ENCODE peak calls at places on chromosome 18, in eight cellular contexts. A is activated T-helper 9 cell treated with anti-CD3 and anti-CD28 coated beads, Interleukin-2, amount 50 U/mL, for 16 hours; M is amniotic stem cell; Q is C1 segment of cervical spinal cord; H is WTC11; Z is effector memory CD4-positive, alpha-beta T cell; U is testis; T is T-helper 1 cell. C is an unnamed sample.

GRCh38 chr18:10201226-10201625 is 253.2 kb upstream of the APCDD1 start:
- DNase-seq in A (no peak), M (no peak), Q (no peak), H (no peak), Z (no peak), U (no peak), T (no peak), C (no peak)

GRCh38 chr18:35406666-35407065 is 29.5 kb upstream of the ZNF396 start:
- DNase-seq in A (no peak), M (no peak), Q (no peak), H (no peak), Z (no peak), U (no peak), T (no peak), C (no peak)

GRCh38 chr18:79863946-79864725 is 66.4 kb downstream of the KCNG2 start:
- DNase-seq in A (no peak), M (no peak), Q (no peak), H (no peak), Z (no peak), U (peak), T (no peak), C (no peak)

GRCh38 chr18:11377766-11378540 is 228.6 kb upstream of the PIEZO2 start:
- DNase-seq in A (no peak), M (no peak), Q (no peak), H (no peak), Z (no peak), U (no peak), T (no peak), C (no peak)

GRCh38 chr18:24869285-24869684 is 408.8 kb downstream of the HRH4 start:
- DNase-seq in A (no peak), M (no peak), Q (no peak), H (no peak), Z (no peak), U (no peak), T (no peak), C (no peak)

GRCh38 chr18:12254137-12254819 is at the start of gene CIDEA:
- DNase-seq in A (no peak), M (no peak), Q (no peak), H (peak), Z (no peak), U (no peak), T (no peak), C (peak)

GRCh38 chr18:59848002-59848401 is 51.8 kb upstream of the PMAIP1 start:
- DNase-seq in A (no peak), M (no peak), Q (no peak), H (no peak), Z (no peak), U (no peak), T (no peak), C (no peak)

GRCh38 chr18:7895346-7895745 is 328.2 kb downstream of the PTPRM start:
- DNase-seq in A (no peak), M (no peak), Q (no peak), H (no peak), Z (no peak), U (no peak), T (no peak), C (no peak)

GRCh38 chr18:30387401-30387800 is 655.1 kb downstream of the DSC3 start:
- DNase-seq in A (no peak), M (no peak), Q (no peak), H (no peak), Z (no peak), U (no peak), T (no peak), C (no peak)

GRCh38 chr18:37421349-37422080 is 144.1 kb downstream of the CELF4 start:
- DNase-seq in A (no peak), M (no peak), Q (no peak), H (no peak), Z (no peak), U (no peak), T (no peak), C (no peak)

GRCh38 chr18:56861244-56861643 is 210.1 kb downstream of the WDR7 start:
- DNase-seq in A (no peak), M (no peak), Q (no peak), H (no peak), Z (no peak), U (no peak), T (no peak), C (no peak)

GRCh38 chr18:10872297-10872696 is 277.1 kb downstream of the PIEZO2 start:
- DNase-seq in A (no peak), M (no peak), Q (no peak), H (no peak), Z (no peak), U (no peak), T (no peak), C (no peak)

GRCh38 chr18:36374262-36374661 is 76.7 kb downstream of the FHOD3 start:
- DNase-seq in A (no peak), M (no peak), Q (no peak), H (no peak), Z (no peak), U (no peak), T (no peak), C (no peak)

GRCh38 chr18:5630057-5630765 is 86.4 kb upstream of the EPB41L3 start:
- DNase-seq in A (no peak), M (peak), Q (peak), H (peak), Z (no peak), U (peak), T (no peak), C (peak)